ENCODE peak calls at places on chromosomes 1 and 21, in eight cellular contexts. O is stimulated activated CD4-positive, alpha-beta T cell treated with anti-CD3 and anti-CD28 coated beads, Interleukin-4, amount 100 ng/mL, for 1 hour; W is activated CD8-positive, alpha-beta memory T cell treated with anti-CD3 and anti-CD28 coated beads, Interleukin-2, amount 50 U/mL, for 4 hours; C is iPS-NIHi11; N is stomach; R is AG08395; M is HEK293T; T is GM23248. E is an unnamed sample.

GRCh38 chr1:47582891-47583608 is 145.2 kb downstream of the FOXD2 start:
- DNase-seq in M (no peak), O (no peak), N (no peak), T (no peak), C (no peak), R (no peak), W (no peak), E (peak)

GRCh38 chr1:208837242-208837641 is 593.1 kb upstream of the PLXNA2 start:
- DNase-seq in W (no peak), O (no peak), C (no peak), R (no peak), M (no peak), N (no peak), T (no peak), E (no peak)

GRCh38 chr1:145871994-145872411 is 13.1 kb upstream of the PIAS3 start:
- DNase-seq in T (peak), W (peak), O (peak), N (peak), R (peak), M (no peak), C (peak), E (peak)

GRCh38 chr1:169027607-169028320 is 78.7 kb upstream of the ATP1B1 start:
- DNase-seq in O (no peak), R (no peak), M (no peak), W (no peak), T (no peak), C (peak), N (no peak), E (no peak)

GRCh38 chr1:52059326-52059725 is 3.2 kb downstream of the BTF3L4 start:
- DNase-seq in O (no peak), T (peak), N (no peak), M (no peak), C (no peak), R (peak), W (no peak), E (peak)

GRCh38 chr1:226201029-226201593 is 14.6 kb upstream of the ACBD3 start:
- DNase-seq in R (no peak), O (no peak), T (peak), M (peak), N (no peak), W (no peak), C (peak), E (peak)

GRCh38 chr1:186188736-186189135 is 186.3 kb downstream of the TPR start:
- DNase-seq in O (no peak), R (no peak), N (no peak), C (no peak), W (no peak), M (no peak), T (peak), E (peak)

GRCh38 chr1:89757532-89757931 is 63.3 kb upstream of the LRRC8D start:
- DNase-seq in M (no peak), N (no peak), C (no peak), R (no peak), W (no peak), T (no peak), O (peak), E (no peak)

GRCh38 chr1:143665606-143666005 is 306.2 kb downstream of the FAM72C start:
- DNase-seq in C (no peak), T (no peak), M (no peak), R (no peak), N (no peak), O (no peak), W (no peak), E (no peak)

GRCh38 chr1:164703415-164703814 is 144.4 kb downstream of the PBX1 start:
- DNase-seq in M (peak), T (no peak), C (no peak), N (no peak), R (no peak), O (no peak), W (no peak), E (no peak)

GRCh38 chr1:75034376-75034775 is 99.8 kb upstream of the LHX8 start:
- DNase-seq in W (no peak), C (no peak), M (no peak), T (no peak), R (no peak), O (no peak), N (no peak), E (no peak)

GRCh38 chr1:156836041-156836654 is 19.5 kb upstream of the SH2D2A start:
- DNase-seq in T (no peak), R (no peak), M (no peak), N (no peak), C (no peak), O (peak), W (no peak), E (no peak)

GRCh38 chr21:34536820-34537219 is 24.8 kb upstream of the KCNE1 start:
- DNase-seq in T (peak), R (peak), M (no peak), C (no peak), N (no peak), O (no peak), W (no peak), E (peak)

GRCh38 chr1:33049381-33049780 is 12.7 kb upstream of the AK2 start:
- DNase-seq in W (no peak), R (no peak), C (no peak), O (no peak), N (no peak), M (no peak), T (no peak), E (no peak)

GRCh38 chr1:234530641-234531040 is 51.7 kb upstream of the TARBP1 start:
- DNase-seq in N (no peak), R (no peak), C (no peak), O (no peak), M (no peak), T (no peak), W (no peak), E (no peak)

GRCh38 chr1:205032512-205032911 is 10.5 kb upstream of the CNTN2 start:
- DNase-seq in C (no peak), O (no peak), M (no peak), R (no peak), T (no peak), W (no peak), N (no peak), E (no peak)

GRCh38 chr1:229058111-229058551 is 212.8 kb upstream of the RAB4A start:
- DNase-seq in T (no peak), M (no peak), W (peak), O (peak), R (no peak), N (peak), C (no peak), E (no peak)

GRCh38 chr1:54410359-54410758 is 4.2 kb upstream of the SSBP3 start:
- DNase-seq in W (no peak), M (no peak), T (no peak), N (no peak), R (no peak), O (no peak), C (no peak), E (no peak)

GRCh38 chr1:62175568-62176179 is 19.0 kb upstream of the L1TD1 start:
- DNase-seq in W (peak), O (peak), N (peak), C (peak), M (peak), T (peak), R (peak), E (peak)

GRCh38 chr1:7300893-7301292 is 470.2 kb upstream of the VAMP3 start:
- DNase-seq in N (no peak), C (no peak), O (no peak), M (no peak), R (peak), T (peak), W (no peak), E (peak)

GRCh38 chr1:166489670-166490436 is 323.1 kb upstream of the FAM78B start:
- DNase-seq in N (no peak), O (peak), R (peak), W (peak), M (no peak), C (no peak), T (peak), E (peak)

GRCh38 chr1:22275626-22276395 is 132.9 kb upstream of the WNT4 start:
- DNase-seq in T (peak), M (peak), O (peak), W (peak), C (peak), R (peak), N (peak), E (peak)

GRCh38 chr21:17045214-17045835 is 467.5 kb upstream of the CXADR start:
- DNase-seq in M (peak), C (peak), O (no peak), N (no peak), R (peak), T (peak), W (no peak), E (peak)

GRCh38 chr1:111743679-111744101 is 4.5 kb upstream of the INKA2 start:
- DNase-seq in W (no peak), O (no peak), N (no peak), T (peak), R (peak), C (no peak), M (no peak), E (peak)

GRCh38 chr1:30738670-30739559 is 15.5 kb upstream of the MATN1 start:
- DNase-seq in O (no peak), W (no peak), M (no peak), C (no peak), T (no peak), R (no peak), N (no peak), E (no peak)

GRCh38 chr1:218718977-218719376 is 373.8 kb downstream of the TGFB2 start:
- DNase-seq in R (no peak), N (no peak), T (no peak), O (no peak), M (no peak), C (no peak), W (no peak), E (peak)

GRCh38 chr1:84260852-84261518 is 40.5 kb upstream of the SAMD13 start:
- DNase-seq in M (no peak), O (no peak), T (no peak), C (no peak), N (no peak), R (no peak), W (no peak), E (peak)

E was measured in ELR.